ENCODE peak calls at places on chromosomes 11 and 22, in five cellular contexts. B is EH, D is left colon, I is choroid plexus epithelial cell, E is iPS DF 6.9. X is an unnamed sample.

GRCh38 chr11:46892109-46892508 is 26.2 kb downstream of the LRP4 start:
- DNase-seq in B (no peak), D (no peak), I (no peak), E (no peak), X (no peak)

GRCh38 chr22:46069518-46070214 is 80.7 kb upstream of the PPARA start:
- DNase-seq in B (peak), D (peak), I (peak), E (no peak), X (peak)

GRCh38 chr22:38220163-38220562 is 18.4 kb downstream of the MAFF start:
- DNase-seq in B (no peak), D (no peak), I (no peak), E (no peak), X (no peak)

GRCh38 chr11:131760191-131760951 is 390.0 kb downstream of the NTM start:
- DNase-seq in B (peak), D (no peak), I (peak), E (no peak), X (no peak)

GRCh38 chr22:43226368-43226979 is 39.5 kb upstream of the TTLL12 start:
- DNase-seq in B (peak), D (no peak), I (peak), E (peak), X (no peak)

GRCh38 chr11:84514436-84514835 is 1112.7 kb downstream of the DLG2 start:
- DNase-seq in B (no peak), D (no peak), I (no peak), E (no peak), X (no peak)

GRCh38 chr11:12692238-12693074 is 18.2 kb downstream of the TEAD1 start:
- DNase-seq in B (peak), D (peak), I (peak), E (no peak), X (peak)

GRCh38 chr11:117547188-117547831 is 219.7 kb downstream of the CEP164 start:
- DNase-seq in B (no peak), D (no peak), I (no peak), E (no peak), X (no peak)

GRCh38 chr11:89452780-89453179 is 38.4 kb downstream of the NOX4 start:
- DNase-seq in B (no peak), D (no peak), I (no peak), E (no peak), X (no peak)

GRCh38 chr11:71282581-71283351 is 30.4 kb upstream of the SHANK2 start:
- DNase-seq in B (no peak), D (peak), I (no peak), E (no peak), X (peak)

GRCh38 chr11:14538271-14538925 is 18.2 kb upstream of the PSMA1 start:
- DNase-seq in B (no peak), D (no peak), I (no peak), E (no peak), X (no peak)

GRCh38 chr11:31477528-31478255 is 31.7 kb downstream of the IMMP1L start:
- DNase-seq in B (no peak), D (no peak), I (no peak), E (no peak), X (no peak)

GRCh38 chr22:36606659-36607058 is 77.7 kb upstream of the EIF3D start:
- DNase-seq in B (no peak), D (no peak), I (no peak), E (no peak), X (no peak)

GRCh38 chr11:74141908-74142307 is 28.9 kb downstream of the C2CD3 start:
- DNase-seq in B (no peak), D (no peak), I (no peak), E (no peak), X (no peak)

GRCh38 chr11:126942146-126942545 is 58.4 kb downstream of the KIRREL3 start:
- DNase-seq in B (no peak), D (no peak), I (no peak), E (no peak), X (no peak)

GRCh38 chr11:78651923-78652602 is 77.4 kb upstream of the NARS2 start:
- DNase-seq in B (no peak), D (no peak), I (no peak), E (no peak), X (no peak)

GRCh38 chr11:65496304-65497140 is 2.3 kb upstream of the MALAT1 start:
- DNase-seq in B (peak), D (peak), I (peak), E (no peak), X (no peak)

GRCh38 chr11:5192738-5193137 is 7.7 kb downstream of the OR51V1 start:
- DNase-seq in B (no peak), D (no peak), I (no peak), E (no peak), X (no peak)

GRCh38 chr11:2934611-2935239 is 5.5 kb upstream of the PHLDA2 start:
- DNase-seq in B (no peak), D (peak), I (no peak), E (no peak), X (no peak)

GRCh38 chr22:44171486-44172076 is 9.1 kb upstream of the PARVG start:
- DNase-seq in B (no peak), D (no peak), I (no peak), E (no peak), X (no peak)

GRCh38 chr11:23212829-23213228 is 352.6 kb upstream of the CCDC179 start:
- DNase-seq in B (no peak), D (no peak), I (no peak), E (no peak), X (no peak)

GRCh38 chr11:119210035-119210434 is 3.9 kb downstream of the CBL start:
- DNase-seq in B (peak), D (no peak), I (no peak), E (no peak), X (no peak)

GRCh38 chr11:1878134-1879031 is 13.3 kb downstream of the PRR33 start:
- DNase-seq in B (no peak), D (no peak), I (no peak), E (no peak), X (no peak)

GRCh38 chr22:19799322-19800190 is 39.0 kb downstream of the TBX1 start:
- DNase-seq in B (peak), D (no peak), I (peak), E (no peak), X (no peak)

GRCh38 chr11:45079943-45080719 is 66.3 kb upstream of the PRDM11 start:
- DNase-seq in B (no peak), D (peak), I (no peak), E (no peak), X (peak)

GRCh38 chr11:104899226-104899625 is 966 bp upstream of the CASP12 start:
- DNase-seq in B (no peak), D (no peak), I (no peak), E (no peak), X (no peak)

GRCh38 chr11:56750190-56750589 is 1.7 kb upstream of the OR9G4 start:
- DNase-seq in B (no peak), D (no peak), I (no peak), E (no peak), X (no peak)

GRCh38 chr11:63682045-63682915 is 980 bp downstream of the RTN3 start:
- DNase-seq in B (peak), D (no peak), I (no peak), E (no peak), X (peak)

GRCh38 chr11:132245558-132246385 is 875.4 kb downstream of the NTM start:
- DNase-seq in B (no peak), D (no peak), I (no peak), E (no peak), X (no peak)

GRCh38 chr11:112320668-112321067 is 60.0 kb upstream of the PLET1 start:
- DNase-seq in B (peak), D (peak), I (peak), E (no peak), X (peak)

GRCh38 chr11:130773436-130773835 is 142.8 kb downstream of the SNX19 start:
- DNase-seq in B (peak), D (no peak), I (peak), E (no peak), X (no peak)

GRCh38 chr11:121344824-121345223 is 52.3 kb downstream of the SC5D start:
- DNase-seq in B (no peak), D (no peak), I (no peak), E (no peak), X (no peak)

GRCh38 chr11:46527586-46527985 is 66.2 kb downstream of the AMBRA1 start:
- DNase-seq in B (no peak), D (no peak), I (no peak), E (no peak), X (no peak)

GRCh38 chr11:16335236-16335962 is 20.9 kb downstream of the SOX6 start:
- DNase-seq in B (no peak), D (no peak), I (no peak), E (no peak), X (no peak)

GRCh38 chr11:19511413-19512183 is 201.0 kb upstream of the NAV2 start:
- DNase-seq in B (no peak), D (no peak), I (peak), E (no peak), X (peak)

GRCh38 chr11:102833731-102834130 is 9.7 kb downstream of the MMP3 start:
- DNase-seq in B (peak), D (no peak), I (peak), E (no peak), X (no peak)

GRCh38 chr11:96095884-96096301 is 172.0 kb upstream of the MTMR2 start:
- DNase-seq in B (no peak), D (peak), I (no peak), E (no peak), X (peak)

GRCh38 chr11:1531418-1531817 is 40.7 kb downstream of the DUSP8 start:
- DNase-seq in B (no peak), D (no peak), I (no peak), E (no peak), X (no peak)

X was measured in transverse colon.